ENCODE peak calls at places on chromosomes 3 and 15, in five cellular contexts. N is pons; J is caudate nucleus; V is activated naive CD4-positive, alpha-beta T cell; A is endothelial cell. Y is an unnamed sample.

GRCh38 chr3:128805771-128806170 is 73.6 kb upstream of the ACAD9 start:
- DNase-seq in J (no peak), V (no peak), A (no peak), N (no peak), Y (no peak)

GRCh38 chr15:62847900-62848489 is 194.6 kb upstream of the TPM1 start:
- DNase-seq in J (peak; percentile 69), N (peak; percentile 74), V (peak; percentile 2), A (peak; percentile 51), Y (peak; percentile 78)

GRCh38 chr3:160748226-160748625 is 7.8 kb upstream of the PPM1L start:
- DNase-seq in J (no peak), V (no peak), A (no peak), N (no peak), Y (no peak)

GRCh38 chr3:87272718-87273337 is 3.6 kb downstream of the POU1F1 start:
- DNase-seq in N (no peak), V (no peak), J (no peak), A (no peak), Y (no peak)

GRCh38 chr3:37509069-37509468 is 334.7 kb upstream of the LRRFIP2 start:
- DNase-seq in V (no peak), A (no peak), J (no peak), N (no peak), Y (no peak)

GRCh38 chr3:185658504-185658912 is 72.4 kb downstream of the SENP2 start:
- DNase-seq in N (no peak), A (no peak), J (no peak), V (no peak), Y (no peak)

GRCh38 chr15:62503451-62503850 is 338.4 kb upstream of the C2CD4B start:
- DNase-seq in J (no peak), A (peak; percentile 13), N (peak; percentile 46), V (no peak), Y (no peak)

GRCh38 chr3:150038830-150039229 is 68.1 kb upstream of the PFN2 start:
- DNase-seq in N (no peak), V (no peak), A (no peak), J (no peak), Y (no peak)

GRCh38 chr15:47715856-47716445 is 1.4 kb upstream of the SEMA6D start:
- DNase-seq in J (peak; percentile 54), N (peak; percentile 88), V (no peak), A (no peak), Y (no peak)

GRCh38 chr3:188523291-188523690 is 369.3 kb downstream of the LPP start:
- DNase-seq in A (no peak), N (no peak), V (no peak), J (no peak), Y (no peak)

GRCh38 chr3:157082305-157082981 is 77.5 kb downstream of the CCNL1 start:
- DNase-seq in N (peak; percentile 73), V (no peak), J (no peak), A (no peak), Y (no peak)

GRCh38 chr3:157631468-157631867 is 128.3 kb upstream of the VEPH1 start:
- DNase-seq in J (no peak), A (no peak), N (no peak), V (no peak), Y (no peak)

GRCh38 chr15:72342385-72342784 is 22.4 kb upstream of the CELF6 start:
- DNase-seq in A (peak; percentile 74), J (no peak), N (no peak), V (peak; percentile 6), Y (peak; percentile 56)

GRCh38 chr3:174540536-174540935 is 318.6 kb upstream of the NAALADL2 start:
- DNase-seq in N (no peak), A (no peak), J (no peak), V (no peak), Y (peak; percentile 66)

GRCh38 chr15:75117993-75118392 is 83.7 kb upstream of the C15orf39 start:
- DNase-seq in A (no peak), J (no peak), V (no peak), N (no peak), Y (no peak)

GRCh38 chr3:33063651-33064051 is 33.3 kb downstream of the GLB1 start:
- DNase-seq in A (no peak), J (no peak), N (no peak), V (no peak), Y (no peak)

GRCh38 chr3:149528344-149528657 is 53.8 kb downstream of the TM4SF4 start:
- DNase-seq in V (no peak), N (no peak), J (no peak), A (no peak), Y (no peak)

GRCh38 chr15:59371458-59372351 is 966 bp downstream of the MYO1E start:
- DNase-seq in A (peak; percentile 14), V (no peak), J (peak; percentile 37), N (no peak), Y (no peak)

GRCh38 chr15:48644827-48645557 is 517 bp downstream of the FBN1 start:
- DNase-seq in N (peak; percentile 69), V (no peak), A (peak; percentile 62), J (peak; percentile 85), Y (no peak)

GRCh38 chr3:5699313-5699712 is 511.8 kb downstream of the EDEM1 start:
- DNase-seq in N (no peak), V (no peak), A (no peak), J (no peak), Y (no peak)

GRCh38 chr3:189040934-189041333 is 130.8 kb upstream of the TPRG1 start:
- DNase-seq in A (no peak), J (no peak), N (no peak), V (no peak), Y (no peak)

GRCh38 chr15:65824941-65825544 is 33.0 kb upstream of the DENND4A start:
- DNase-seq in A (no peak), N (no peak), V (no peak), J (no peak), Y (no peak)

GRCh38 chr3:15606434-15606891 is 4.9 kb downstream of the BTD start:
- DNase-seq in V (no peak), J (no peak), N (no peak), A (no peak), Y (no peak)

GRCh38 chr3:16183601-16184270 is 9.3 kb downstream of the GALNT15 start:
- DNase-seq in J (no peak), N (no peak), A (no peak), V (no peak), Y (no peak)

GRCh38 chr3:10518506-10519150 is 13.2 kb upstream of the ATP2B2 start:
- DNase-seq in A (no peak), V (no peak), J (no peak), N (no peak), Y (no peak)

GRCh38 chr3:172355836-172356235 is 92.4 kb downstream of the GHSR start:
- DNase-seq in N (no peak), J (no peak), V (no peak), A (no peak), Y (no peak)